ENCODE peak calls at places on chromosomes 6 and 20, in six cellular contexts. P is progenitor cell of endocrine pancreas; J is GM23338; N is RPMI7951; F is stimulated activated CD4-positive, alpha-beta T cell treated with anti-CD3 and anti-CD28 coated beads, Interleukin-12 subunit alpha, Interleukin-12 subunit beta, amount 100 ng/mL, for 24 hours; B is mammary epithelial cell. U is an unnamed sample.

GRCh38 chr20:34172926-34173325 is 60.9 kb upstream of the EIF2S2 start:
- DNase-seq in P (no peak), J (no peak), N (no peak), F (no peak), B (no peak), U (no peak)

GRCh38 chr6:170099387-170099786 is 191.5 kb downstream of the DLL1 start:
- DNase-seq in P (no peak), J (no peak), N (no peak), F (no peak), B (no peak), U (no peak)

GRCh38 chr20:25525857-25526256 is 59.5 kb downstream of the NINL start:
- DNase-seq in P (no peak), J (no peak), N (peak), F (no peak), B (peak), U (peak)

GRCh38 chr6:128567029-128567428 is 46.6 kb upstream of the PTPRK start:
- DNase-seq in P (no peak), J (no peak), N (no peak), F (no peak), B (peak), U (no peak)

GRCh38 chr6:44782198-44782597 is 394.7 kb downstream of the CDC5L start:
- DNase-seq in P (no peak), J (no peak), N (no peak), F (no peak), B (no peak), U (no peak)

GRCh38 chr6:108193120-108193519 is 27.3 kb downstream of the NR2E1 start:
- DNase-seq in P (no peak), J (no peak), N (no peak), F (no peak), B (no peak), U (no peak)

GRCh38 chr6:38477680-38478260 is 162.0 kb downstream of the BTBD9 start:
- DNase-seq in P (no peak), J (peak), N (no peak), F (no peak), B (no peak), U (no peak)

GRCh38 chr20:57503035-57503658 is 21.8 kb downstream of the CTCFL start:
- DNase-seq in P (no peak), J (no peak), N (no peak), F (no peak), B (no peak), U (no peak)

GRCh38 chr6:157774153-157775135 is 48.6 kb upstream of the SNX9 start:
- DNase-seq in P (no peak), J (no peak), N (no peak), F (no peak), B (no peak), U (no peak)

GRCh38 chr6:99588618-99589289 is 17.9 kb upstream of the PRDM13 start:
- DNase-seq in P (no peak), J (peak), N (peak), F (peak), B (peak), U (peak)

GRCh38 chr6:17042422-17043147 is 59.3 kb upstream of the STMND1 start:
- DNase-seq in P (no peak), J (peak), N (peak), F (no peak), B (peak), U (no peak)

GRCh38 chr6:135919026-135919425 is 67.5 kb downstream of the PDE7B start:
- DNase-seq in P (no peak), J (no peak), N (no peak), F (no peak), B (no peak), U (no peak)

U was measured in epithelial cell of prostate.